ENCODE peak calls at places on chromosomes 7 and 10, in ten cellular contexts. N is DND-41; H is stimulated activated CD8-positive, alpha-beta memory T cell treated with anti-CD3 and anti-CD28 coated beads, Interleukin-15, amount 100 ng/mL, for 48 hours; D is stimulated activated CD4-positive, alpha-beta T cell treated with anti-CD3 and anti-CD28 coated beads, Interleukin-12 subunit alpha, Interleukin-12 subunit beta, amount 100 ng/mL, for 48 hours; O is glutamatergic neuron; I is activated CD4-positive, alpha-beta T cell treated with anti-CD3 and anti-CD28 coated beads, Interleukin-2, amount 50 U/mL, for 48 hours; X is activated CD4-positive, CD25-positive, alpha-beta regulatory T cell treated with anti-CD3 and anti-CD28 coated beads, Interleukin-2, amount 50 U/mL, for 72 hours; P is heart right ventricle; R is HS-5; Q is HCEC 1CT. B is an unnamed sample.

GRCh38 chr7:149731207-149731955 is 42.0 kb downstream of the ZNF467 start:
- DNase-seq in N (no peak), H (no peak), D (no peak), O (no peak), I (no peak), X (no peak), P (no peak), R (no peak), Q (no peak), B (no peak)

GRCh38 chr7:158394936-158395335 is 192.7 kb downstream of the PTPRN2 start:
- DNase-seq in N (peak), H (no peak), D (peak), O (peak), I (peak), X (peak), P (peak), R (no peak), Q (no peak), B (peak)

GRCh38 chr10:116272497-116273221 is at the start of gene GFRA1:
- DNase-seq in N (no peak), H (no peak), D (no peak), O (peak), I (no peak), X (no peak), P (peak), R (peak), Q (peak), B (peak)

GRCh38 chr10:3486346-3487065 is 298.5 kb downstream of the KLF6 start:
- DNase-seq in N (no peak), H (no peak), D (no peak), O (peak), I (no peak), X (no peak), P (no peak), R (no peak), Q (no peak), B (no peak)

GRCh38 chr7:155188357-155188756 is 109.3 kb upstream of the INSIG1 start:
- DNase-seq in N (peak), H (no peak), D (no peak), O (no peak), I (no peak), X (no peak), P (no peak), R (no peak), Q (peak), B (no peak)

GRCh38 chr10:101779544-101780186 is 3.6 kb downstream of the NPM3 start:
- DNase-seq in N (no peak), H (peak), D (peak), O (peak), I (peak), X (peak), P (peak), R (no peak), Q (peak), B (peak)

GRCh38 chr10:76950354-76950753 is 687.3 kb downstream of the KCNMA1 start:
- DNase-seq in N (no peak), H (no peak), D (no peak), O (no peak), I (no peak), X (no peak), P (no peak), R (no peak), Q (no peak), B (no peak)

GRCh38 chr7:98199131-98199530 is 12.1 kb upstream of the BHLHA15 start:
- DNase-seq in N (no peak), H (no peak), D (no peak), O (no peak), I (no peak), X (no peak), P (no peak), R (no peak), Q (peak), B (no peak)

GRCh38 chr10:30803901-30804322 is 174.4 kb upstream of the LYZL2 start:
- DNase-seq in N (no peak), H (no peak), D (no peak), O (no peak), I (no peak), X (no peak), P (no peak), R (no peak), Q (peak), B (no peak)